ENCODE peak calls at places on chromosome 11, in five cellular contexts. L is hepatic stellate cell; M is heart left ventricle; X is activated T-cell treated with anti-CD3 and anti-CD28 coated beads, Interleukin-2, amount 50 U/mL, for 72 hours; A is NCI-H1092 treated with DMSO at 0.1 percent for 48 hours. R is an unnamed sample.

GRCh38 chr11:66415423-66415822 is 5.4 kb upstream of the NPAS4 start:
- DNase-seq in L (no peak), M (no peak), X (no peak), A (no peak), R (no peak)

GRCh38 chr11:2366271-2366670 is 10.8 kb upstream of the CD81 start:
- DNase-seq in L (no peak), M (no peak), X (no peak), A (peak; percentile 13), R (no peak)

GRCh38 chr11:64608260-64608538 is 17.2 kb downstream of the SLC22A12 start:
- DNase-seq in L (no peak), M (no peak), X (no peak), A (no peak), R (no peak)

GRCh38 chr11:88297320-88298263 is 39.9 kb downstream of the CTSC start:
- DNase-seq in L (no peak), M (no peak), X (no peak), A (no peak), R (no peak)

GRCh38 chr11:60831143-60831500 is 10.8 kb upstream of the CCDC86 start:
- DNase-seq in L (peak; percentile 79), M (peak; percentile 74), X (peak; percentile 78), A (peak; percentile 93), R (peak; percentile 44)

GRCh38 chr11:102338479-102339010 is 8.5 kb upstream of the BIRC2 start:
- DNase-seq in L (no peak), M (no peak), X (no peak), A (no peak), R (no peak)

GRCh38 chr11:45021692-45022130 is 71.0 kb upstream of the TP53I11 start:
- DNase-seq in L (peak; percentile 32), M (peak; percentile 79), X (no peak), A (peak; percentile 49), R (no peak)

GRCh38 chr11:124798991-124799383 is 1.2 kb downstream of the MSANTD2 start:
- DNase-seq in L (peak; percentile 56), M (no peak), X (no peak), A (no peak), R (no peak)

GRCh38 chr11:60831501-60832079 is 10.3 kb upstream of the CCDC86 start:
- DNase-seq in L (no peak), M (no peak), X (no peak), A (peak; percentile 92), R (peak; percentile 29)

GRCh38 chr11:28690746-28691145 is 582.6 kb downstream of the METTL15 start:
- DNase-seq in L (peak; percentile 8), M (no peak), X (no peak), A (no peak), R (no peak)

GRCh38 chr11:405976-406795 is 8.6 kb downstream of the SIGIRR start:
- DNase-seq in L (no peak), M (no peak), X (no peak), A (no peak), R (no peak)

GRCh38 chr11:11430431-11430830 is 77.4 kb upstream of the CSNK2A3 start:
- DNase-seq in L (no peak), M (no peak), X (no peak), A (no peak), R (no peak)

GRCh38 chr11:71251159-71251721 is 1.1 kb downstream of the SHANK2 start:
- DNase-seq in L (peak; percentile 54), M (no peak), X (no peak), A (peak; percentile 43), R (no peak)

GRCh38 chr11:34963351-34963750 is 46.9 kb downstream of the PDHX start:
- DNase-seq in L (no peak), M (no peak), X (no peak), A (no peak), R (no peak)

GRCh38 chr11:61697093-61697492 is 16.9 kb downstream of the DAGLA start:
- DNase-seq in L (no peak), M (no peak), X (no peak), A (no peak), R (no peak)

GRCh38 chr11:64447717-64448598 is 89.0 kb downstream of the RPS6KA4 start:
- DNase-seq in L (peak; percentile 43), M (peak; percentile 33), X (no peak), A (no peak), R (no peak)

GRCh38 chr11:66933508-66933907 is 24.7 kb downstream of the PC start:
- DNase-seq in L (no peak), M (no peak), X (no peak), A (no peak), R (no peak)

GRCh38 chr11:92941676-92942571 is 27.5 kb upstream of the MTNR1B start:
- DNase-seq in L (peak; percentile 61), M (no peak), X (no peak), A (peak; percentile 20), R (no peak)

GRCh38 chr11:74417379-74417804 is 19.2 kb upstream of the PGM2L1 start:
- DNase-seq in L (no peak), M (no peak), X (no peak), A (no peak), R (no peak)

GRCh38 chr11:100671471-100671870 is 15.6 kb upstream of the ARHGAP42 start:
- DNase-seq in L (no peak), M (no peak), X (no peak), A (no peak), R (no peak)

GRCh38 chr11:114354076-114354475 is 46.2 kb downstream of the C11orf71 start:
- DNase-seq in L (peak; percentile 76), M (no peak), X (no peak), A (no peak), R (peak; percentile 93)

GRCh38 chr11:130118636-130119387 is 40.8 kb upstream of the ST14 start:
- DNase-seq in L (no peak), M (no peak), X (peak; percentile 30), A (no peak), R (no peak)

GRCh38 chr11:13924801-13925327 is 37.7 kb upstream of the SPON1 start:
- DNase-seq in L (no peak), M (no peak), X (no peak), A (no peak), R (no peak)

GRCh38 chr11:3195251-3196160 is 23.1 kb downstream of the MRGPRG start:
- DNase-seq in L (peak; percentile 64), M (peak; percentile 10), X (no peak), A (no peak), R (no peak)

GRCh38 chr11:69368119-69368880 is 74.3 kb downstream of the MYEOV start:
- DNase-seq in L (no peak), M (no peak), X (no peak), A (no peak), R (no peak)

GRCh38 chr11:2202900-2203439 is 31.4 kb upstream of the TH start:
- DNase-seq in L (no peak), M (no peak), X (no peak), A (no peak), R (no peak)

GRCh38 chr11:119727523-119728081 is 1.4 kb downstream of the NECTIN1 start:
- DNase-seq in L (peak; percentile 33), M (no peak), X (peak; percentile 38), A (peak; percentile 33), R (no peak)

GRCh38 chr11:15146271-15147003 is 31.7 kb downstream of the INSC start:
- DNase-seq in L (no peak), M (no peak), X (no peak), A (no peak), R (peak; percentile 30)

GRCh38 chr11:104926771-104927470 is 28.7 kb upstream of the CASP12 start:
- DNase-seq in L (no peak), M (no peak), X (no peak), A (no peak), R (no peak)

GRCh38 chr11:41051919-41052630 is 407.4 kb downstream of the LRRC4C start:
- DNase-seq in L (no peak), M (no peak), X (no peak), A (no peak), R (no peak)

GRCh38 chr11:109968781-109969180 is 124.4 kb upstream of the ZC3H12C start:
- DNase-seq in L (no peak), M (no peak), X (no peak), A (no peak), R (no peak)

GRCh38 chr11:113690619-113691569 is 15.2 kb downstream of the TMPRSS5 start:
- DNase-seq in L (peak; percentile 70), M (no peak), X (peak; percentile 57), A (no peak), R (no peak)

GRCh38 chr11:73366265-73366610 is 10.0 kb upstream of the RELT start:
- DNase-seq in L (no peak), M (no peak), X (no peak), A (no peak), R (no peak)

GRCh38 chr11:16347928-16348685 is 8.2 kb downstream of the SOX6 start:
- DNase-seq in L (no peak), M (no peak), X (no peak), A (peak; percentile 77), R (peak; percentile 30)

GRCh38 chr11:19493446-19493845 is 219.2 kb upstream of the NAV2 start:
- DNase-seq in L (no peak), M (no peak), X (no peak), A (peak; percentile 56), R (no peak)

GRCh38 chr11:108199446-108200321 is 22.8 kb downstream of the NPAT start:
- DNase-seq in L (no peak), M (no peak), X (peak; percentile 76), A (no peak), R (no peak)

GRCh38 chr11:5367461-5368074 is 16.0 kb upstream of the OR51M1 start:
- DNase-seq in L (peak; percentile 14), M (peak; percentile 7), X (no peak), A (no peak), R (peak; percentile 80)

GRCh38 chr11:26037716-26038115 is 294.2 kb upstream of the ANO3 start:
- DNase-seq in L (no peak), M (no peak), X (no peak), A (no peak), R (no peak)

GRCh38 chr11:133955945-133956421 is 785 bp downstream of the IGSF9B start:
- DNase-seq in L (no peak), M (no peak), X (no peak), A (no peak), R (no peak)